ENCODE peak calls at places on chromosomes 7 and 10, in seven cellular contexts. O is endodermal cell, Z is HT-29, E is GM04503, N is breast epithelium, P is mesothelial cell of epicardium, W is astrocyte of the spinal cord. J is an unnamed sample.
A peak's percentile ranks its signal among the peaks of the same experiment; 100 is the strongest.

GRCh38 chr10:13651969-13652720 is 65.4 kb downstream of the PRPF18 start:
- DNase-seq in O (no peak), Z (no peak), E (no peak), N (no peak), P (no peak), W (no peak), J (no peak)

GRCh38 chr10:34538291-34538829 is 276.7 kb downstream of the PARD3 start:
- DNase-seq in O (peak; percentile 76), Z (no peak), E (no peak), N (no peak), P (no peak), W (no peak), J (no peak)

GRCh38 chr7:45069444-45070253 is 19.1 kb downstream of the NACAD start:
- DNase-seq in O (no peak), Z (no peak), E (no peak), N (peak; percentile 17), P (no peak), W (no peak), J (no peak)

GRCh38 chr10:101452593-101452992 is 98.6 kb downstream of the BTRC start:
- DNase-seq in O (no peak), Z (no peak), E (no peak), N (no peak), P (no peak), W (no peak), J (no peak)

GRCh38 chr7:55366461-55367138 is 1.5 kb downstream of the LANCL2 start:
- DNase-seq in O (no peak), Z (no peak), E (no peak), N (no peak), P (no peak), W (peak; percentile 13), J (peak; percentile 8)

GRCh38 chr10:104081998-104082397 is 3.7 kb downstream of the COL17A1 start:
- DNase-seq in O (no peak), Z (no peak), E (no peak), N (no peak), P (no peak), W (no peak), J (no peak)

GRCh38 chr7:140231779-140232491 is 55.2 kb upstream of the KDM7A start:
- DNase-seq in O (peak; percentile 59), Z (peak; percentile 27), E (no peak), N (no peak), P (no peak), W (no peak), J (no peak)

GRCh38 chr7:135959655-135960363 is 17.4 kb downstream of the MTPN start:
- DNase-seq in O (no peak), Z (no peak), E (no peak), N (no peak), P (no peak), W (no peak), J (no peak)

GRCh38 chr10:111319866-111320265 is 243.0 kb downstream of the ADRA2A start:
- DNase-seq in O (no peak), Z (no peak), E (no peak), N (no peak), P (no peak), W (no peak), J (no peak)

GRCh38 chr10:113616244-113617074 is 47.4 kb downstream of the NRAP start:
- DNase-seq in O (peak; percentile 65), Z (no peak), E (peak; percentile 4), N (no peak), P (no peak), W (no peak), J (peak; percentile 36)

GRCh38 chr10:96130326-96130758 is 245 bp downstream of the ZNF518A start:
- DNase-seq in O (peak; percentile 93), Z (peak; percentile 90), E (no peak), N (peak; percentile 53), P (peak; percentile 85), W (no peak), J (peak; percentile 69)

GRCh38 chr7:115097175-115097671 is 175.3 kb downstream of the MDFIC start:
- DNase-seq in O (no peak), Z (peak; percentile 77), E (peak; percentile 24), N (no peak), P (no peak), W (peak; percentile 86), J (no peak)

GRCh38 chr10:95421782-95422181 is 131.0 kb upstream of the PDLIM1 start:
- DNase-seq in O (no peak), Z (no peak), E (no peak), N (no peak), P (no peak), W (no peak), J (no peak)

GRCh38 chr10:33211123-33211878 is 123.2 kb downstream of the NRP1 start:
- DNase-seq in O (peak; percentile 66), Z (no peak), E (peak; percentile 84), N (no peak), P (no peak), W (peak; percentile 82), J (no peak)

GRCh38 chr7:30274641-30275040 is 9.8 kb upstream of the ZNRF2 start:
- DNase-seq in O (no peak), Z (no peak), E (no peak), N (no peak), P (no peak), W (no peak), J (no peak)

GRCh38 chr7:55546826-55547225 is 25.5 kb downstream of the VOPP1 start:
- DNase-seq in O (peak; percentile 53), Z (peak; percentile 94), E (peak; percentile 62), N (peak; percentile 74), P (no peak), W (peak; percentile 81), J (no peak)

GRCh38 chr7:102300643-102301211 is 14.1 kb downstream of the SH2B2 start:
- DNase-seq in O (peak; percentile 96), Z (no peak), E (no peak), N (no peak), P (peak; percentile 53), W (no peak), J (peak; percentile 49)

GRCh38 chr10:77011823-77012566 is 625.6 kb downstream of the KCNMA1 start:
- DNase-seq in O (no peak), Z (no peak), E (peak; percentile 20), N (no peak), P (no peak), W (no peak), J (no peak)

GRCh38 chr7:1364068-1364905 is 95.0 kb downstream of the MICALL2 start:
- DNase-seq in O (no peak), Z (no peak), E (no peak), N (no peak), P (no peak), W (no peak), J (no peak)

GRCh38 chr7:153190452-153190851 is 430.9 kb downstream of the ACTR3B start:
- DNase-seq in O (peak; percentile 82), Z (peak; percentile 57), E (no peak), N (no peak), P (no peak), W (no peak), J (no peak)

GRCh38 chr7:29270979-29271658 is 76.5 kb downstream of the CHN2 start:
- DNase-seq in O (peak; percentile 56), Z (no peak), E (no peak), N (no peak), P (no peak), W (no peak), J (no peak)

GRCh38 chr10:18968196-18968595 is 80.4 kb upstream of the MALRD1 start:
- DNase-seq in O (no peak), Z (no peak), E (no peak), N (no peak), P (no peak), W (no peak), J (no peak)

GRCh38 chr10:131082201-131082850 is 229.2 kb downstream of the TCERG1L start:
- DNase-seq in O (no peak), Z (no peak), E (no peak), N (no peak), P (no peak), W (no peak), J (no peak)

GRCh38 chr7:4145576-4145975 is 536.5 kb upstream of the FOXK1 start:
- DNase-seq in O (no peak), Z (no peak), E (no peak), N (no peak), P (no peak), W (no peak), J (no peak)

GRCh38 chr10:110179220-110179619 is 28.2 kb upstream of the MXI1 start:
- DNase-seq in O (no peak), Z (no peak), E (no peak), N (no peak), P (no peak), W (no peak), J (no peak)

J was measured in neural crest cell.